ENCODE peak calls at places on chromosomes 1 and 21, in seven cellular contexts. J is left lung, H is fibroblast of villous mesenchyme, X is MM.1S, T is cardiac muscle cell, F is neural progenitor cell, V is body of pancreas. W is an unnamed sample.

GRCh38 chr1:209405183-209405823 is 178.2 kb upstream of the CAMK1G start:
- DNase-seq in J (no peak), X (no peak), F (no peak), T (no peak), H (peak), V (no peak), W (no peak)

GRCh38 chr1:229699613-229700242 is 73.7 kb downstream of the URB2 start:
- DNase-seq in H (peak), X (no peak), T (no peak), F (no peak), J (no peak), V (no peak), W (no peak)

GRCh38 chr1:30929135-30929889 is 20.8 kb upstream of the SDC3 start:
- DNase-seq in H (peak), F (peak), J (no peak), X (peak), T (peak), V (peak), W (peak)

GRCh38 chr1:50774759-50775351 is 185.2 kb downstream of the FAF1 start:
- DNase-seq in J (no peak), T (peak), V (no peak), F (peak), X (peak), H (peak), W (peak)

GRCh38 chr1:10665930-10666850 is 130.3 kb downstream of the CASZ1 start:
- DNase-seq in H (no peak), F (no peak), T (no peak), J (peak), X (no peak), V (peak), W (no peak)

GRCh38 chr1:52263153-52263910 is 102.7 kb downstream of the CC2D1B start:
- DNase-seq in F (no peak), J (no peak), H (peak), V (no peak), X (no peak), T (no peak), W (peak)

GRCh38 chr1:117732065-117732789 is 126.4 kb downstream of the TENT5C start:
- DNase-seq in J (no peak), V (no peak), X (no peak), F (no peak), T (peak), H (no peak), W (no peak)

GRCh38 chr1:174244017-174244416 is 84.7 kb downstream of the RABGAP1L start:
- DNase-seq in X (no peak), J (no peak), H (no peak), F (no peak), V (no peak), T (no peak), W (no peak)

GRCh38 chr1:22137006-22137720 is 5.7 kb downstream of the WNT4 start:
- DNase-seq in J (no peak), X (no peak), T (no peak), H (peak), V (no peak), F (peak), W (no peak)

GRCh38 chr1:29148656-29149491 is 25.2 kb upstream of the TMEM200B start:
- DNase-seq in F (no peak), T (no peak), J (no peak), H (no peak), X (no peak), V (no peak), W (peak)

GRCh38 chr1:214261206-214262123 is 19.5 kb upstream of the SMYD2 start:
- DNase-seq in F (peak), T (peak), J (peak), V (peak), H (peak), X (peak), W (peak)

GRCh38 chr1:199182151-199182843 is 543.5 kb downstream of the PTPRC start:
- DNase-seq in F (no peak), J (no peak), T (peak), V (no peak), X (peak), H (no peak), W (no peak)

GRCh38 chr1:34140011-34140676 is 24.9 kb downstream of the CSMD2 start:
- DNase-seq in V (no peak), F (no peak), H (no peak), X (no peak), J (no peak), T (no peak), W (no peak)

GRCh38 chr1:20095564-20096434 is 23.5 kb downstream of the PLA2G2D start:
- DNase-seq in F (no peak), J (peak), H (peak), V (no peak), X (no peak), T (no peak), W (no peak)

GRCh38 chr1:71028981-71029380 is 18.6 kb downstream of the PTGER3 start:
- DNase-seq in J (no peak), H (no peak), X (no peak), V (no peak), T (no peak), F (no peak), W (no peak)

GRCh38 chr1:220891221-220892085 is 12.2 kb downstream of the HLX start:
- DNase-seq in V (no peak), J (no peak), X (no peak), F (peak), T (no peak), H (no peak), W (no peak)

GRCh38 chr1:202154766-202155477 is 5.5 kb downstream of the PTPN7 start:
- DNase-seq in F (peak), X (peak), H (peak), V (peak), T (peak), J (no peak), W (peak)

GRCh38 chr1:119947468-119947867 is 51.2 kb upstream of the ADAM30 start:
- DNase-seq in J (no peak), V (no peak), T (no peak), X (no peak), F (no peak), H (peak), W (no peak)

GRCh38 chr1:77514871-77515776 is 167.3 kb downstream of the ZZZ3 start:
- DNase-seq in V (no peak), X (no peak), F (peak), J (no peak), T (peak), H (peak), W (no peak)

GRCh38 chr1:235291599-235291998 is 36.4 kb downstream of the ARID4B start:
- DNase-seq in H (no peak), F (no peak), J (no peak), X (no peak), T (no peak), V (no peak), W (no peak)

GRCh38 chr1:41479000-41479807 is 5.3 kb downstream of the EDN2 start:
- DNase-seq in X (no peak), F (no peak), H (peak), J (no peak), T (no peak), V (no peak), W (no peak)

GRCh38 chr1:201539561-201540404 is 856 bp downstream of the NAV1 start:
- DNase-seq in V (no peak), T (peak), F (peak), H (peak), J (no peak), X (no peak), W (peak)

GRCh38 chr1:76426606-76427005 is 352.1 kb downstream of the ST6GALNAC3 start:
- DNase-seq in J (no peak), V (no peak), X (no peak), F (no peak), H (peak), T (no peak), W (no peak)

GRCh38 chr1:159795534-159795933 is 6.6 kb upstream of the FCRL6 start:
- DNase-seq in J (no peak), X (no peak), F (no peak), T (no peak), H (no peak), V (no peak), W (no peak)

GRCh38 chr1:15761729-15762128 is 3.1 kb downstream of the FBLIM1 start:
- DNase-seq in H (no peak), V (no peak), X (no peak), J (no peak), T (peak), F (no peak), W (no peak)

GRCh38 chr1:221776495-221777413 is 34.9 kb upstream of the DUSP10 start:
- DNase-seq in X (peak), F (no peak), H (no peak), J (no peak), V (no peak), T (no peak), W (no peak)

GRCh38 chr21:17780539-17780938 is 38.6 kb downstream of the C21orf91 start:
- DNase-seq in F (peak), V (no peak), J (no peak), T (no peak), H (no peak), X (peak), W (peak)

GRCh38 chr21:21200939-21201610 is 202.9 kb downstream of the NCAM2 start:
- DNase-seq in F (no peak), V (no peak), H (peak), J (no peak), X (peak), T (no peak), W (no peak)

GRCh38 chr21:35179990-35180557 is 131.0 kb upstream of the RUNX1 start:
- DNase-seq in T (no peak), H (peak), V (no peak), F (no peak), X (no peak), J (no peak), W (no peak)

GRCh38 chr1:109792056-109792831 is 28.5 kb upstream of the EPS8L3 start:
- DNase-seq in T (peak), H (peak), X (no peak), V (peak), F (peak), J (peak), W (no peak)

GRCh38 chr1:241998412-241998921 is 431 bp downstream of the MAP1LC3C start:
- DNase-seq in F (peak), J (peak), H (peak), V (peak), X (no peak), T (peak), W (peak)

DNA sequence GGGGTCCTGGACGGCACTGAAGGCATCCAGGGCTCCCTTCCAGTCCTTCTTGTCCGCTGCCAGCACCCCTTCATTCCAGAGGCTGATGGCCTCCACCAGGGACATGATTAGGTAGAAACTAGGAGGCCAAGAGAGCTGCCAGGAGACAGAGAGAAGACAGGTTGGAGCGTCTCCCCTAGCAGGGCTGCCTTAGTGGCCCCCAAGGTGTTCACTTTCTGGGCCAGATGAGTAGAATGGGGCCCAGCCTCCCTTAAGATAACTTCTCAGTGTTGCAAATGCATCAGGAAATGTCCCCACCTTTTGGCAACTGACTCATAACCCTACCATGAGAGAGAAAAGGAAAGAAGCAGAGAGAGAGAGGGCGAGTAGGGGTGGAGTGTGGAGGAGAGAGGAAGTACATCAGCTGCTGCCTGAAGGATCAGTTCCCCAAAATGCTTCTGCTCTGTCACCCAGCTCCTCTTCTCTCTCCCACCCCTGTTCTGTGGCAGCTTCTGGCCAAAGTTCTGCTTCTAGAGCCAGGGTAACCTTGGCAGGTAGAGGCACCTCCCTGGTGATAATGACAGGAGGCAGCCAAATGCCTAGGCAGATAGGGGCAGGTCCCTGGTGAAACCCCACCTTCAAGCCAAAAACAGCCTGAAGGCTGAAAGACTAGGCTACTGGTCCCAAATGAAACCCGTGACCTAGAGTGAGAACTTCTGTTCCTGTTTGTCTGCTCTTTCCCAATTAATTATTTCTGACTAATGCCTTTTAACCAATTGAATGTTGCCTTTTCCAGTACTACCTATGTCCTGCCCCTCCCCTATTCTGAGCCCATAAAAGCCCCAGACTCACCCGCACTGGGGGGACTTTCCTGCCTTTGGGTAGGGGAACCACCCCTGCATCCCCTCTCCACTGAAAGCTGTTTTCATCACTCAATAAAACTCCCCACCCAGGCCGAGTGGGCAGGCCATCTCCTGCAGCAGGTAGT is at the start of gene NCF2:
- DNase-seq in F (no peak), T (no peak), J (peak), V (no peak), H (no peak), X (peak), W (no peak)
- H3K4me3 ChIP-seq in F (no peak), T (no peak), J (peak), V (no peak), H (no peak), X (peak), W (no peak)

DNA sequence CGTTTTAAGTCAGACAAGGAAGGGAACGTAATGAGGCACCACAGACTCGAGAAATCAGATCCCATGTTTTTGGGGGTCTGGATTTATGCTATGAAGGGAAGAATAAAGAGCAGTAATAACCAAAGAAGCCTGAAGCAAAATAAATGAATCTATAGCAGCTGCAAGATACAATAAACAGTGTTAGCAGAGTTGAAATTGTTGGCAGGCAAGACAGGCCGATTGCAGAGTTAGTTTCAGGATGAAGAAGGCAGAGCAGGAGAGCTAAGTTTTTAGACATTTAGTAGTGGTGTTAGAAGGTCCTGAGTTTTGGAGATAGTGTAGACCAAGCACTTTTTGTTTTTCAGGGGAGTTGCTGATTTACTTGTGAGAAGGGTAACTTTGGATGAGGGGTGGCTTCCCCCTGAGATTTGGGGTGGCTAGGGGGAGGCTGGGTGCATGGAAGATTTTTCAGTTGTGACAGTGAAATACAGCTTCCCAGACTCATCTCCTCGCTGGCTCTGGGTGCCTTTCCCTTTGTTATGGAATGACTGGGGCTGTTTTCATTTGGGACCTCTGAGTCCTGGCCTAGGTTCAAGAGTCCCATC is 571 bp downstream of the DDR2 start:
- DNase-seq in J (no peak), V (no peak), H (peak), T (no peak), F (no peak), X (peak), W (no peak)
- H3K4me3 ChIP-seq in J (peak), V (no peak), H (peak), T (no peak), F (no peak), X (peak), W (no peak)

DNA sequence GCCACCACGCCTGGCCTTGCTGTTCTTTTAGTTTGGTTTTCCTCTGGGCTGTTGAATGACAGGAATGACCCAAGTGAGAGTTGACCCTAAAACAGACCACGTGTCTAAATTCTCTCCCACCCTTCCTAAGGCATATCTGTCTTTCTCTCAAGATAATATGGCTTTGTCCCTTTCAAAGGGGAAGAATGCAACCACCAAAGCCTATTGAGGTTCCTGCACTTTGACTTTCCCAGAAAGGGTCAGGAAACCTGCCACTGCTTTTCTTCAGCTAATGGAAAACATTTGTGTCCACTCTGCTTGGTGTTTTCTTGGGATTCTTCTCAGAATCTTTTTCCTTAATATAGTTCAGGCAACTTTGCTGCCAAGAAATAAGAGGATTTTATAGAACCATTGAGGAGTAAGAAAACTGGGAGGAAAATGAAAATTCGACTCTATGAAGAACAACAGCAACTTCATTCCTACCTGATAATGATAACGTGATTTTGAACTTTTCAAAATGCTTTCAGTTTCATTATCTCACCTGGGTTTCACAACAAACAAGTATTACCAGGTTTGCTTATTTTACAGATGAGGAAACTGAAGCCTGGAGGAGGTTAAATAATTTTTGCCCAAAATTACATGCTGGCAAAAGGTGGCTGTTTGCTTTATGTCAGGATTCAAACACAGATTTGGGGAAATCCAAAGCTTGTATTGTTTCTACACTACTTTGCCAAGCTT is 6.9 kb downstream of the PLPP3 start:
- DNase-seq in V (no peak), H (no peak), T (no peak), X (peak), J (no peak), F (no peak), W (peak)
- H3K4me3 ChIP-seq in V (no peak), H (no peak), T (no peak), X (peak), J (no peak), F (no peak), W (no peak)

GRCh38 chr1:225874431-225874830 is 7.7 kb downstream of the TMEM63A start:
- DNase-seq in J (no peak), H (no peak), X (no peak), T (no peak), F (no peak), V (no peak), W (no peak)

GRCh38 chr1:225878282-225878681 is 3.9 kb downstream of the TMEM63A start:
- DNase-seq in T (no peak), V (no peak), H (no peak), F (no peak), X (no peak), J (no peak), W (peak)

GRCh38 chr1:225875044-225875822 is 6.9 kb downstream of the TMEM63A start:
- DNase-seq in X (peak), J (peak), V (peak), H (no peak), F (no peak), T (no peak), W (peak)

GRCh38 chr1:225877570-225877969 is 4.6 kb downstream of the TMEM63A start:
- DNase-seq in H (peak), X (peak), J (no peak), F (peak), V (peak), T (peak), W (peak)

GRCh38 chr1:225876900-225877510 is 5.2 kb downstream of the TMEM63A start:
- DNase-seq in J (no peak), X (no peak), T (no peak), H (peak), V (no peak), F (no peak), W (peak)
- H3K4me3 ChIP-seq in J (no peak), X (no peak), T (no peak), H (no peak), V (no peak), F (no peak), W (no peak)